ENCODE peak calls at places on chromosomes 16 and 17, in six cellular contexts. M is body of pancreas, U is upper lobe of right lung, Y is left ventricle myocardium inferior, H is psoas muscle, F is left lung. K is an unnamed sample.

GRCh38 chr16:19431636-19432340 is 14.1 kb downstream of the TMC5 start:
- DNase-seq in U (no peak), F (no peak), Y (no peak), H (no peak), M (no peak), K (no peak)

GRCh38 chr16:8848939-8849391 is 19.8 kb downstream of the CARHSP1 start:
- DNase-seq in Y (no peak), U (no peak), M (no peak), F (no peak), H (no peak), K (no peak)

GRCh38 chr17:48068491-48068961 is 20.4 kb downstream of the NFE2L1 start:
- DNase-seq in H (no peak), U (no peak), M (no peak), Y (no peak), F (no peak), K (no peak)

GRCh38 chr17:2343421-2343820 is 6.1 kb downstream of the SGSM2 start:
- DNase-seq in Y (no peak), F (peak; percentile 25), U (no peak), M (no peak), H (no peak), K (no peak)

GRCh38 chr16:67430504-67431076 is 331 bp upstream of the HSD11B2 start:
- DNase-seq in U (peak; percentile 76), F (peak; percentile 84), Y (peak; percentile 29), M (no peak), H (no peak), K (no peak)

GRCh38 chr17:63434951-63435571 is 11.0 kb downstream of the CYB561 start:
- DNase-seq in Y (peak; percentile 65), H (peak; percentile 76), M (peak; percentile 93), U (peak; percentile 91), F (peak; percentile 92), K (no peak)

GRCh38 chr17:60941028-60941427 is 263.4 kb downstream of the BCAS3 start:
- DNase-seq in H (no peak), U (no peak), M (peak; percentile 35), F (no peak), Y (peak; percentile 38), K (peak; percentile 41)

GRCh38 chr16:14616280-14616679 is 13.8 kb downstream of the PARN start:
- DNase-seq in U (no peak), F (no peak), M (no peak), Y (no peak), H (no peak), K (no peak)

GRCh38 chr17:63497708-63498483 is 21.0 kb downstream of the ACE start:
- DNase-seq in H (no peak), Y (no peak), U (no peak), F (no peak), M (no peak), K (no peak)

GRCh38 chr17:44200478-44201155 is 933 bp upstream of the ATXN7L3 start:
- DNase-seq in F (no peak), Y (no peak), U (no peak), H (no peak), M (no peak), K (no peak)

GRCh38 chr17:43966276-43966675 is 12.5 kb upstream of the PYY start:
- DNase-seq in M (no peak), H (no peak), F (no peak), U (no peak), Y (no peak), K (no peak)

GRCh38 chr16:26598989-26599785 is 467.5 kb upstream of the C16orf82 start:
- DNase-seq in H (no peak), F (no peak), M (no peak), U (no peak), Y (no peak), K (no peak)

GRCh38 chr17:78966123-78966813 is 13.5 kb downstream of the LGALS3BP start:
- DNase-seq in U (no peak), H (no peak), Y (no peak), F (no peak), M (no peak), K (peak; percentile 59)

GRCh38 chr17:77772461-77772897 is 186.0 kb upstream of the TNRC6C start:
- DNase-seq in M (peak; percentile 46), U (peak; percentile 80), Y (peak; percentile 63), F (peak; percentile 86), H (peak; percentile 73), K (no peak)

GRCh38 chr16:87209808-87210512 is 107.2 kb downstream of the C16orf95 start:
- DNase-seq in F (no peak), M (no peak), Y (no peak), H (no peak), U (no peak), K (no peak)

GRCh38 chr17:15261063-15261817 is 3.9 kb downstream of the PMP22 start:
- DNase-seq in U (peak; percentile 70), H (peak; percentile 85), M (peak; percentile 38), F (no peak), Y (peak; percentile 48), K (peak; percentile 68)

GRCh38 chr17:13562271-13562800 is 39.4 kb downstream of the HS3ST3A1 start:
- DNase-seq in M (peak; percentile 29), H (no peak), F (no peak), U (no peak), Y (no peak), K (no peak)

GRCh38 chr17:72372185-72372584 is 251.4 kb downstream of the SOX9 start:
- DNase-seq in Y (no peak), U (no peak), F (no peak), M (no peak), H (peak; percentile 63), K (no peak)

GRCh38 chr17:74820037-74820436 is 39.6 kb downstream of the GRIN2C start:
- DNase-seq in Y (no peak), F (no peak), U (no peak), H (no peak), M (no peak), K (no peak)

GRCh38 chr17:66353937-66354401 is 51.6 kb downstream of the PRKCA start:
- DNase-seq in Y (no peak), F (no peak), M (no peak), H (no peak), U (no peak), K (no peak)

GRCh38 chr17:66348605-66349165 is 46.3 kb downstream of the PRKCA start:
- DNase-seq in H (no peak), M (peak; percentile 66), U (no peak), Y (no peak), F (no peak), K (no peak)

GRCh38 chr17:66349549-66350245 is 47.3 kb downstream of the PRKCA start:
- DNase-seq in U (no peak), Y (no peak), H (peak; percentile 54), F (no peak), M (no peak), K (no peak)

GRCh38 chr17:66351701-66352100 is 49.3 kb downstream of the PRKCA start:
- DNase-seq in U (no peak), F (no peak), H (no peak), Y (no peak), M (no peak), K (no peak)

DNA sequence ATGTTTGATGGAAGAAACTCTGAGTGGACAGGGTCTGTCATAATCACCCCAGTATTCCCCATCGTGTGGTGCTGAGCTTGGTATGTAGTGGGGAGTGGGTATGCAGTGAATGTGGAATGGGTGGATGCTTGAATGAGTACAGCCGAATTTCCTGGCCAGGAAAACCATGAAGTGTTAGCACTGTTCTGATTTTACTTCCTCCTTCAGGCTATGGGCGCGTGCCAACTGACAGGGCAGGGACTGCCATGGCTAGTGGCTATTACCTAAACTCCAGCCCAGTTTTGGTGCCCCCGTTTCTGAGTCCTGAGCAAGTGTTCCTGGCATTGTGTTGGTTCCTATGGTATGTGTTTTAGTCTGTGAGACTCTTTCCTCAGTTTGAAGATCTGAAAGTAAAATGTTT is 48.6 kb downstream of the PRKCA start:
- DNase-seq in H (peak; percentile 56), Y (no peak), F (peak; percentile 83), M (peak; percentile 69), U (peak; percentile 87), K (no peak)
- H3K27ac ChIP-seq in H (peak overlapping the region; percentile 31), Y (no peak overlapping the region), F (no peak overlapping the region), M (peak overlapping the region; percentile 63), U (peak overlapping the region; percentile 11), K (no peak overlapping the region)

DNA sequence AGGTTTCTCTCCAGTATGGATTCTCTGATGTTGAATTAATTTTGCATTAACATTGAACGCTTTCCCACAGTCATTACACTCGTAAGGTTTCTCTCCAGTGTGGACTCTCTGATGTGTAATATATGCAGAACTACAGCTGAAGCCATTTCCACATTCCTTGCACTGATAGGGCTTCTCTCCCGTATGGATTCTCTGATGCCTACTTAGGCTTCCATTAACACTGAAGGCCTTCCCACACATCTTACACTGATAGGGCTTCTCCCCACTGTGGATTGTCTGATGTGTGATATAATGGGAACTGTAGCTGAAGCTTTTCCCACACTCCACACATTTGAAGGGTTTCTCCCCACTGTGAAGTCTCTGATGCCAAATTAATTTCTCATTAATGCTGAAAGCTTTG is 7.2 kb upstream of the TLE7 start:
- DNase-seq in F (no peak), M (no peak), U (no peak), Y (no peak), H (no peak), K (no peak)
- H3K9me3 ChIP-seq in F (peaks cover 99% of the 10 kb centered on the region), M (peaks cover 4% of the 10 kb centered on the region), U (peaks cover 65% of the 10 kb centered on the region), Y (peaks cover 99% of the 10 kb centered on the region), H (peaks cover 95% of the 10 kb centered on the region), K (peaks cover 69% of the 10 kb centered on the region)

GRCh38 chr17:66942453-66943264 is 21.8 kb upstream of the CACNG4 start:
- DNase-seq in Y (no peak), F (no peak), U (peak; percentile 11), H (no peak), M (no peak), K (no peak)

GRCh38 chr17:66946251-66946650 is 18.3 kb upstream of the CACNG4 start:
- DNase-seq in U (peak; percentile 3), M (no peak), F (no peak), Y (no peak), H (no peak), K (no peak)

GRCh38 chr17:66943484-66943883 is 21.0 kb upstream of the CACNG4 start:
- DNase-seq in H (no peak), F (no peak), M (no peak), Y (no peak), U (peak; percentile 17), K (no peak)

GRCh38 chr17:66945451-66945850 is 19.1 kb upstream of the CACNG4 start:
- DNase-seq in H (peak; percentile 64), F (no peak), M (no peak), Y (no peak), U (peak; percentile 26), K (no peak)

DNA sequence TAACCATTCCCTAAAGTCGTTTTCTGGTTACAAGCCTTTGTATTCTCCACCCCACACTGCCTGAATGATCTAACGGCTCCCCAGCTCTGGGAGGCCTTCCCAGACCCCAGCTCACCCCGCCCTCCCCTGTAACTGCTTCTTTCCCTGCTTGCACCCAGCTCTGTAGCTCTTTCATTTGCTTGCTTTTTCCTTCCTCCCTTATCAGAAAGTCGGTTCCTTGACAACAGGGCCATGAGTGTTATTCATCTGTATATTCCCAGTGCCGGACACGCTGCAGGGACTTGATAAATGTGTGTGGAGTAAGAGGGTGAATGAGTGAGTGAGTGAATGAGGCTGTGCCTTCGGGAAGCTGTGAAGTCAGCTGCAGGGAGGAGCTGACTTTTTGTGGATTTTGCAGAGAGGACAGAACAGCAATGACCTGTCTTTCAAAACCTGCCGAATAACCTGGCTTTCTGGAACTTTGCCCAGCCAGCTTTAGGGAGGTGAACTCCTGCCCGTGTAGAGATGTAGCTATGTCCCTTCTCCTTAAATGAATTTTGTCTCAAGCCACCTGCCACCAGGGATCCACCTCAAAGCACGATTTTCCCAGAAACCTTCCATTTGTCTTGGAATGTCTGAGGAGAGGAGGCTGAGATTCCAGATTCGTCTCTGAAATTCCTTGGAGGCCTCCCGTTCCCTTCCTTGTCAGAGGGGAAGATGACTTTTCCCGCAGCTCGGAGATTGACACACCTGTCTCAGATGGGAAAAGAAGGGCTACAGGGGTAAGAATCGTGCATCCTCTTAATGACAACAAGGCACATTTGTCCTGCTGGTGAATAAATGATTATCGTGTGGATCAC is 19.9 kb upstream of the CACNG4 start:
- DNase-seq in U (peak; percentile 23), F (no peak), Y (no peak), H (no peak), M (no peak), K (no peak)
- H3K4me3 ChIP-seq in U (no peak overlapping the region), F (no peak overlapping the region), Y (no peak overlapping the region), H (no peak overlapping the region), M (no peak overlapping the region), K (no peak overlapping the region)

GRCh38 chr17:56592487-56593072 is 919 bp upstream of the NOG start:
- DNase-seq in Y (peak; percentile 58), H (peak; percentile 79), F (peak; percentile 92), M (peak; percentile 35), U (peak; percentile 83), K (peak; percentile 35)
- H3K27ac ChIP-seq in Y (no peak overlapping the region), H (no peak overlapping the region), F (peak overlapping the region; percentile 39), M (no peak overlapping the region), U (no peak overlapping the region), K (no peak overlapping the region)